ENCODE peak calls at places on chromosomes 1 and 21, in ten cellular contexts. W is mammary epithelial cell; G is prostate gland; K is stomach; A is CD8-positive, alpha-beta T cell; J is lower leg skin; T is mucosa of descending colon; P is fibroblast of the aortic adventitia; V is epithelial cell of esophagus; D is cardiac fibroblast. C is an unnamed sample.
A peak's percentile ranks its signal among the peaks of the same experiment; 100 is the strongest.

GRCh38 chr1:26317612-26318337 is at the start of gene CD52:
- DNase-seq in J (no peak), D (no peak), V (no peak), K (peak; percentile 29), T (no peak), P (no peak), A (peak; percentile 47), G (no peak), W (no peak), C (no peak)

GRCh38 chr1:77392486-77392885 is 110.7 kb downstream of the AK5 start:
- DNase-seq in K (no peak), P (no peak), J (no peak), A (no peak), D (no peak), V (no peak), T (no peak), G (no peak), W (no peak), C (no peak)

GRCh38 chr1:215568287-215568692 is 1.2 kb downstream of the KCTD3 start:
- DNase-seq in W (no peak), K (no peak), J (no peak), D (peak; percentile 70), A (no peak), V (peak; percentile 30), G (peak; percentile 53), P (peak; percentile 64), T (no peak), C (no peak)

GRCh38 chr1:203147376-203147775 is 19.9 kb downstream of the ADORA1 start:
- DNase-seq in G (no peak), P (no peak), T (no peak), K (no peak), W (no peak), D (no peak), V (no peak), A (no peak), J (no peak), C (no peak)

GRCh38 chr1:210669951-210670350 is 341.2 kb downstream of the HHAT start:
- DNase-seq in T (no peak), P (no peak), G (no peak), K (no peak), D (no peak), A (no peak), W (no peak), V (no peak), J (no peak), C (no peak)

GRCh38 chr1:201937624-201938212 is 8.6 kb downstream of the LMOD1 start:
- DNase-seq in G (no peak), D (peak; percentile 85), K (no peak), T (no peak), V (peak; percentile 61), A (no peak), W (peak; percentile 62), J (no peak), P (peak; percentile 77), C (peak; percentile 61)

GRCh38 chr1:202143768-202144509 is 598 bp downstream of the ARL8A start:
- DNase-seq in A (no peak), P (peak; percentile 25), D (no peak), J (no peak), T (peak; percentile 76), V (no peak), K (no peak), W (no peak), G (no peak), C (no peak)

GRCh38 chr1:212858461-212859265 is 588 bp downstream of the FLVCR1 start:
- DNase-seq in V (peak; percentile 41), T (peak; percentile 63), G (peak; percentile 14), K (peak; percentile 28), A (no peak), P (peak; percentile 30), D (peak; percentile 39), J (no peak), W (peak; percentile 48), C (peak; percentile 21)

GRCh38 chr1:101216623-101217022 is 20.2 kb upstream of the S1PR1 start:
- DNase-seq in D (no peak), V (peak; percentile 77), T (no peak), G (no peak), J (no peak), P (no peak), K (no peak), A (no peak), W (peak; percentile 47), C (peak; percentile 78)

GRCh38 chr1:155170806-155171205 is 2.3 kb downstream of the KRTCAP2 start:
- DNase-seq in K (no peak), A (no peak), J (peak; percentile 72), D (no peak), W (no peak), P (no peak), G (no peak), V (no peak), T (no peak), C (no peak)

GRCh38 chr1:226425431-226426031 is 17.6 kb upstream of the PARP1 start:
- DNase-seq in G (no peak), P (no peak), D (no peak), V (no peak), A (no peak), J (peak; percentile 63), T (no peak), W (no peak), K (no peak), C (no peak)

GRCh38 chr1:81414417-81415087 is 386.2 kb upstream of the ADGRL2 start:
- DNase-seq in J (peak; percentile 95), P (peak; percentile 48), W (no peak), V (peak; percentile 52), K (peak; percentile 82), T (peak; percentile 73), D (peak; percentile 69), A (no peak), G (peak; percentile 12), C (peak; percentile 37)

GRCh38 chr1:228276901-228277490 is 69.2 kb downstream of the OBSCN start:
- DNase-seq in K (no peak), A (no peak), W (no peak), G (no peak), V (no peak), J (peak; percentile 82), P (no peak), D (no peak), T (peak; percentile 49), C (no peak)

DNA sequence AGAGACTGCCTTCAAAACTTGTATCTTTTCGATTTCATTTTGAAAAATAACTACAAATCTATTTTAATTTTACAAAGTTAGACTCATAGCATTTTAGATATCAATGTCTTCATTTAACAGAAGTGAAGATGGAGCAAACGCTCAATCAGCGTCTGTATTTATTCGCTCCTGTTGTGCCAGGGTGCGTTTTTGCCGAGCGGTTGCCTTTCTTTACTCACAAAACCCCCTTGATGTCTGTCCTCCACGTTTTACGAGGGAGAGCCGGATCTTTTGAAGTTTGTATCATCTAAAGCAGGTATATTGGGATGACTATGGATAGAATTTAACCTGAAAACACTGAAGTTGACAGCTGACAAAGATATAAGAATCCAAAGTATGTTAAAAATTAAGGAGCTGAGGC is 44.6 kb downstream of the MRPL39 start:
- DNase-seq in G (no peak), P (peak; percentile 16), J (no peak), K (no peak), W (no peak), D (no peak), T (no peak), A (no peak), V (no peak), C (no peak)
- H3K4me3 ChIP-seq in G (peak overlapping the region; percentile 46), P (peak overlapping the region; percentile 75), J (no peak overlapping the region), K (peak overlapping the region; percentile 51), W (no peak overlapping the region), D (peak overlapping the region; percentile 52), T (no peak overlapping the region), A (peak overlapping the region; percentile 80), V (peak overlapping the region; percentile 48), C (no peak overlapping the region)

DNA sequence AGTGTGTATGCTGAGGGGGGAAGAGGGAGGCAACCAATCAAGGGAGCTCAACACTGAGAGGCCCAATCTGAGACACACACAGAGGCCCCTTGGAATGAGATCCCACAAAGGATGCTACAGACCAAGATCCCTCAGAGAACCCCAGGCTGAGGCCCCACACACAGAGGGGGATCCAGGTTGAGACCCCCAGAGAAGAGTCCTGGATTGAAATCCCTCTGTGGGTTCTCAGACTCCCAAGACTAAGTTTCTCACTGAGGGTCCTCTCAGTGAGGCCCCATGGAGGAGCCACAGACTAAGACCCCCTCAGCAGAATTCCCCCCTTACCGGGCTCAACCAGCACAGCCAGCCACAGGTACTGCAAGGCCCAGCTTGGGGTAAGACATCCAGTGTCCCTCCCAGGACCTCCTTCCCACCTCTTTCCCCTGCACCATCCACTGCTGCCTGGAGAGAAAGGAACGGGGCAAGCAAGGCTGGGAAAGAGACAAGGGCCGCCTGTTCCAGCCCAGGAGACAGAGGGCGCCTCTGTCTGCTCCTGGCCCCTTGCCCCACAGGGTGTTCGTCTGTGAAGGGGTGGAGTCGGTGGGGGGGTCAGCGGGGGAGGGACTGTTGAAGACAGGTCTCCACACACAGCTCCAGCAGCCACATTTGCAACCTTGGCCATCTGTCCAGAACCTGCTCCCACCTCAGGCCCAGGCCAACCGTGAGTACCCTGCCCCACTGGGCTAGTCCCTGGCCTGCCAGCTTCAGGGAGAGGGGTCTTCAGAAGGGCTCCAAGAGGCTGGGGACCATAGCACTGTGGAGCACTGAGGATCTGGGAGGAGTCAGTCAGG is at the start of gene S100A1:
- DNase-seq in D (no peak), V (no peak), A (no peak), J (peak; percentile 89), T (peak; percentile 71), G (no peak), W (no peak), P (no peak), K (no peak), C (no peak)
- H3K4me3 ChIP-seq in D (peak within 1 kb of the TSS; percentile 66), V (peak within 1 kb of the TSS; percentile 62), A (no peak within 1 kb of the TSS), J (peak within 1 kb of the TSS; percentile 39), T (peak within 1 kb of the TSS; percentile 17), G (peak within 1 kb of the TSS; percentile 45), W (peak within 1 kb of the TSS; percentile 69), P (peak within 1 kb of the TSS; percentile 82), K (peak within 1 kb of the TSS; percentile 48), C (peak within 1 kb of the TSS; percentile 50)

DNA sequence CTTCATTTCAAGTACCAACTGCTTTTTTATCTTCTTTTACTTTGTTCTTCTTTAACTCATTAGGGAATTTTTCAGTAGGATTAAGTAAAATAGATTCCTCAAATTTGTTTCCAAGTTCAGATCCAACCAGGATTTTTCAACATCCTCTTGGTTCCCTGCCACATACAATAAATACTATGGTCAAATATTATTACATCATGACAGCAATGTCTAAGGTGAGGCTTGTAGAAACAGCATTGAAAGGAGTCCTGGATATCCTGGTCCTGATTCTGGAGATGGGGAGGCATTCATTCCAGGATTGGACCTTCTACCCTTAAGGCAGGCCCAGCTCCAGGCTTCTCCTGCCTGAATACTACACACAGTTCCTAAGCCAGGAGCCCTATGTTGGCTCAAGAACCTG is 80.2 kb upstream of the F3 start:
- DNase-seq in G (no peak), K (no peak), T (no peak), A (no peak), J (no peak), W (no peak), D (no peak), V (no peak), P (peak; percentile 30), C (no peak)
- H3K4me3 ChIP-seq in G (no peak overlapping the region), K (no peak overlapping the region), T (no peak overlapping the region), A (no peak overlapping the region), J (no peak overlapping the region), W (no peak overlapping the region), D (no peak overlapping the region), V (no peak overlapping the region), P (no peak overlapping the region), C (no peak overlapping the region)

DNA sequence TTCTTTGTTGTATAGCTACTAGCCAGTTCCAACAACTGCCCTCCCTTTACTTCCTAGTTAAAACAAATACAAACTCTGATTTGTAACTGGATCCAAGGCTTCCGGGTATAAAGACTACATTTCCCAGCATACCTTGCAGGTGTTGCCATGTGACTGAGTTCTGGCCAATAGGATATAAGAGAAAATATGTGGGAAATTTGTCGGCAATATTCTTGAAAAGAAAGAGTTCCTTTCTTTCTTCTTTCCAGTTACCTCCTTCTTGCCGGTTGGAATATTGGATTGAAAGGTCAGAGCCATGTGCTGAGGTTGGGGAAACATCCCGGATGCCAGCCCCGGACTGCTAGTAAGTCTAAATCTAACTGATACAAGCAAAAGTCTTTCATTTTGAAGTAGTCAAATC is 23.0 kb upstream of the ZBTB40 start:
- DNase-seq in W (peak; percentile 46), T (no peak), P (peak; percentile 59), V (peak; percentile 69), D (peak; percentile 84), G (no peak), A (no peak), J (no peak), K (no peak), C (peak; percentile 43)
- H3K4me3 ChIP-seq in W (peak overlapping the region; percentile 41), T (no peak overlapping the region), P (peak overlapping the region; percentile 23), V (peak overlapping the region; percentile 56), D (peak overlapping the region; percentile 13), G (no peak overlapping the region), A (peak overlapping the region; percentile 15), J (no peak overlapping the region), K (peak overlapping the region; percentile 15), C (peak overlapping the region; percentile 7)